ENCODE peak calls at places on chromosomes 4 and X, in six cellular contexts. U is neural progenitor cell; N is effector memory CD4-positive, alpha-beta T cell; E is neuronal stem cell; M is adipocyte; D is fibroblast of lung. H is an unnamed sample.

GRCh38 chrX:13843150-13843721 is 26.3 kb upstream of the GPM6B start:
- DNase-seq in M (no peak), D (no peak), E (no peak), N (no peak), U (no peak), H (no peak)

GRCh38 chr4:159384619-159385018 is 281.7 kb downstream of the RAPGEF2 start:
- DNase-seq in M (peak), E (no peak), D (no peak), U (no peak), N (no peak), H (no peak)

GRCh38 chrX:20140410-20140809 is 1.2 kb downstream of the EIF1AX start:
- DNase-seq in N (no peak), E (no peak), M (no peak), D (no peak), U (no peak), H (no peak)

GRCh38 chrX:106415276-106415895 is 196.4 kb upstream of the RADX start:
- DNase-seq in E (peak), N (no peak), U (peak), D (peak), M (peak), H (no peak)

GRCh38 chr4:132328761-132329160 is 820.3 kb upstream of the PCDH10 start:
- DNase-seq in N (no peak), E (no peak), U (no peak), D (no peak), M (peak), H (no peak)

GRCh38 chrX:45164021-45164621 is 36.6 kb downstream of the DIPK2B start:
- DNase-seq in M (peak), E (no peak), D (peak), U (no peak), N (no peak), H (no peak)

GRCh38 chrX:97547873-97548578 is 664.3 kb downstream of the RPA4 start:
- DNase-seq in D (peak), M (peak), E (no peak), N (no peak), U (no peak), H (no peak)

GRCh38 chr4:152659806-152660205 is 20.0 kb downstream of the TMEM154 start:
- DNase-seq in U (no peak), N (no peak), E (no peak), M (no peak), D (no peak), H (no peak)

GRCh38 chr4:143302526-143302925 is 34.1 kb upstream of the GAB1 start:
- DNase-seq in U (no peak), D (peak), E (no peak), N (no peak), M (peak), H (peak)

GRCh38 chr4:77194366-77194765 is 37.4 kb downstream of the CCNG2 start:
- DNase-seq in E (no peak), M (no peak), U (no peak), D (no peak), N (no peak), H (no peak)

GRCh38 chr4:33482773-33483172 is 2761.5 kb downstream of the ARAP2 start:
- DNase-seq in D (no peak), U (no peak), N (no peak), M (no peak), E (no peak), H (no peak)

GRCh38 chrX:136920001-136920400 is 39.5 kb upstream of the RBMX start:
- DNase-seq in N (no peak), E (no peak), U (no peak), M (no peak), D (no peak), H (no peak)

GRCh38 chr4:175622887-175623286 is 189.2 kb downstream of the GPM6A start:
- DNase-seq in D (peak), U (peak), E (no peak), M (no peak), N (no peak), H (no peak)

GRCh38 chr4:154517591-154517990 is 26.0 kb upstream of the DCHS2 start:
- DNase-seq in D (no peak), E (no peak), M (no peak), U (no peak), N (no peak), H (no peak)

GRCh38 chr4:147830987-147831386 is 99.1 kb downstream of the ARHGAP10 start:
- DNase-seq in M (peak), N (no peak), E (no peak), U (no peak), D (peak), H (no peak)

GRCh38 chr4:176886135-176886534 is 93.4 kb upstream of the VEGFC start:
- DNase-seq in E (no peak), D (no peak), M (no peak), U (no peak), N (no peak), H (no peak)

GRCh38 chrX:80812176-80812575 is 2.5 kb upstream of the BRWD3 start:
- DNase-seq in N (no peak), U (peak), M (peak), E (peak), D (peak), H (no peak)

GRCh38 chr4:186104895-186105720 is 604 bp downstream of the FAM149A start:
- DNase-seq in E (no peak), N (no peak), M (peak), D (no peak), U (peak), H (no peak)

GRCh38 chrX:397575-397974 is 10.9 kb upstream of the PPP2R3B start:
- DNase-seq in U (peak), N (no peak), M (peak), E (peak), D (peak), H (no peak)

GRCh38 chr4:26787461-26788340 is 72.9 kb upstream of the STIM2 start:
- DNase-seq in D (peak), U (peak), E (no peak), M (peak), N (no peak), H (no peak)

GRCh38 chr4:187547281-187547680 is 448.3 kb upstream of the ZFP42 start:
- DNase-seq in U (no peak), N (no peak), D (no peak), M (peak), E (no peak), H (no peak)

GRCh38 chr4:181687116-181687515 is 556.1 kb upstream of the TENM3 start:
- DNase-seq in E (no peak), U (no peak), D (peak), M (no peak), N (no peak), H (no peak)

GRCh38 chrX:1587161-1587560 is 4.2 kb upstream of the AKAP17A start:
- DNase-seq in D (no peak), U (no peak), M (no peak), N (no peak), E (no peak), H (no peak)

GRCh38 chr4:104749062-104749461 is 254.4 kb upstream of the CXXC4 start:
- DNase-seq in D (no peak), N (no peak), E (no peak), M (no peak), U (no peak), H (no peak)

GRCh38 chrX:115233497-115234219 is at the start of gene LRCH2:
- DNase-seq in M (peak), D (peak), U (peak), E (peak), N (no peak), H (no peak)

GRCh38 chrX:115174548-115174947 is 14.7 kb upstream of the RBMXL3 start:
- DNase-seq in E (no peak), N (no peak), U (no peak), D (peak), M (no peak), H (no peak)

GRCh38 chr4:22531226-22531625 is 15.4 kb upstream of the ADGRA3 start:
- DNase-seq in D (no peak), U (no peak), N (no peak), E (no peak), M (no peak), H (no peak)

GRCh38 chr4:76301068-76301774 is 5.3 kb upstream of the STBD1 start:
- DNase-seq in N (no peak), U (no peak), M (peak), D (peak), E (no peak), H (no peak)

GRCh38 chrX:24023972-24024664 is 2.9 kb downstream of the KLHL15 start:
- DNase-seq in D (no peak), E (no peak), U (peak), N (no peak), M (peak), H (no peak)

GRCh38 chrX:30904632-30905031 is 15.6 kb upstream of the TAB3 start:
- DNase-seq in D (no peak), E (no peak), N (no peak), U (no peak), M (peak), H (no peak)

GRCh38 chr4:38150021-38150671 is 189.9 kb downstream of the PTTG2 start:
- DNase-seq in M (no peak), D (peak), E (no peak), N (no peak), U (no peak), H (no peak)

GRCh38 chrX:7582191-7582590 is 260.8 kb upstream of the VCX start:
- DNase-seq in U (no peak), D (no peak), N (no peak), E (no peak), M (no peak), H (no peak)

GRCh38 chr4:41752081-41752836 is 3.7 kb upstream of the PHOX2B start:
- DNase-seq in D (no peak), E (no peak), U (no peak), N (no peak), M (no peak), H (no peak)
- H3K4me3 ChIP-seq in D (no peak), E (no peak), U (peak), N (no peak), M (no peak), H (no peak)

DNA sequence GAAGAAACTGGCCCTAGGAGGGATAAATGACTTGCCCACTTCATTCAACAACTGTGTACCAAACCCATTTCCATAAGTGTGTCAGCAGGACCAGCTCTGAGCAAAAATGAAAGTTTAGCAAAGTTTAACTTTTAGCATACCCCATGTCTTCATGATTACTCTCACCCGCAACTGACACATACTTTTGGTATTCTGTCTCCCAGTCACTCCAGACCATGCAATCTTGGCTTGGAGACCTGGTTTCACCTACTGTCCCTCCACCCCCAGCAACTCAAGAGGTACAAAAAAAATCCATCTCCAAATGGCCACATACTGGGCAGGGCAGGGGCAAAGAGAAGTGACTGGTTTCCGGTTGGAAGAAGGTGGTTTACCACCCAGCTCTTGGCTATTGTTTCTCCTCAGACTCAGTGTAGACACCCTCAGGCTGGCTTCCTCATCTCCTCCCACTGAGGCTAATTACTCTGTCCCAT is 79.8 kb downstream of the RLIM start:
- DNase-seq in D (peak), N (no peak), E (no peak), M (peak), U (no peak), H (no peak)
- H3K4me3 ChIP-seq in D (no peak), N (no peak), E (no peak), M (no peak), U (no peak), H (peak)

GRCh38 chr4:94758141-94758699 is 465 bp downstream of the BMPR1B start:
- DNase-seq in U (peak), N (no peak), E (peak), D (peak), M (peak), H (no peak)
- H3K4me3 ChIP-seq in U (peak), N (no peak), E (peak), D (peak), M (peak), H (peak)

GRCh38 chr4:8472166-8472688 is 31.6 kb downstream of the TRMT44 start:
- DNase-seq in N (no peak), U (no peak), M (no peak), E (no peak), D (no peak), H (no peak)
- H3K4me3 ChIP-seq in N (no peak), U (no peak), M (no peak), E (no peak), D (no peak), H (no peak)

GRCh38 chr4:138889216-138889615 is 126.4 kb upstream of the NOCT start:
- DNase-seq in N (no peak), M (no peak), E (no peak), D (no peak), U (no peak), H (no peak)

GRCh38 chr4:138893991-138894390 is 121.6 kb upstream of the NOCT start:
- DNase-seq in N (no peak), U (no peak), D (peak), M (no peak), E (no peak), H (no peak)

GRCh38 chr4:138892483-138893386 is 122.8 kb upstream of the NOCT start:
- DNase-seq in D (peak), M (peak), N (no peak), U (no peak), E (no peak), H (no peak)

GRCh38 chr4:138891610-138892009 is 124.0 kb upstream of the NOCT start:
- DNase-seq in N (no peak), D (peak), M (peak), E (no peak), U (no peak), H (peak)

DNA sequence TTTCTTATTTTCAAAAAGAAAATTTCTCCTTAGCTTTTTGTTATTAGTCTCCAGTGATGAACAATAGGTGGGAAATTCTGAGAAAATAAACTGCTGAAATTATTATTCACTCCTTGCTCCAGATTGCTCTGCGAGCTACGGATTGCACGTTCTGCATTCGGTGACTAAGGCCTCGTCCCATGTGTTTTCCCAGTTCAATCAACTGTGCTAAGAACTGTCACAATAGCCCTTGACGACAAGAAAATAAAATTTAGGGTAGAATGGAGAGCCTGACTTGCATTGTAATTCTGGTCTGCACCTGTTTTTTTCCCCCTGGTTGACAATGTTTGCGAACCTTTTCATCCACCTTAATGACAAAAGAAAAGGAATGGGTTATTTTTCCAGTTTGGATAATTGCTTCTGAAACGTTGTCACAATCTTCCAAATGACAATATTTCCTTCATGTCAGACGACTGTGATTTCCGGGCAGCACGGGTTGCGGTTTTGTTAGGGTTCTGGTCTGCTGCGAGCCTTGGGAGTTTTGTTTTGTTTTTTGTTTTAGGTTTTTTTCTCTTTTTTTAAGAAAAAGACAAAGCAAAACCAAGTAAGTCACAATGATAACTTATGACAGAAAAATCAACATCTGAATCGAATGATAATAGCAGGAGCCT is 124.5 kb upstream of the NOCT start:
- DNase-seq in M (no peak), E (no peak), U (no peak), D (no peak), N (no peak), H (no peak)
- H3K4me3 ChIP-seq in M (no peak), E (no peak), U (no peak), D (no peak), N (no peak), H (peak)

GRCh38 chr4:10096201-10096975 is 20.2 kb downstream of the WDR1 start:
- DNase-seq in M (peak), D (peak), U (no peak), E (no peak), N (peak), H (no peak)

GRCh38 chr4:10096976-10097330 is 19.6 kb downstream of the WDR1 start:
- DNase-seq in E (no peak), M (no peak), D (no peak), N (no peak), U (no peak), H (no peak)

GRCh38 chr4:10093801-10094552 is 22.6 kb downstream of the WDR1 start:
- DNase-seq in U (no peak), N (peak), E (no peak), M (peak), D (peak), H (peak)

GRCh38 chr4:10094841-10095240 is 21.8 kb downstream of the WDR1 start:
- DNase-seq in E (no peak), U (no peak), N (no peak), D (no peak), M (no peak), H (no peak)

DNA sequence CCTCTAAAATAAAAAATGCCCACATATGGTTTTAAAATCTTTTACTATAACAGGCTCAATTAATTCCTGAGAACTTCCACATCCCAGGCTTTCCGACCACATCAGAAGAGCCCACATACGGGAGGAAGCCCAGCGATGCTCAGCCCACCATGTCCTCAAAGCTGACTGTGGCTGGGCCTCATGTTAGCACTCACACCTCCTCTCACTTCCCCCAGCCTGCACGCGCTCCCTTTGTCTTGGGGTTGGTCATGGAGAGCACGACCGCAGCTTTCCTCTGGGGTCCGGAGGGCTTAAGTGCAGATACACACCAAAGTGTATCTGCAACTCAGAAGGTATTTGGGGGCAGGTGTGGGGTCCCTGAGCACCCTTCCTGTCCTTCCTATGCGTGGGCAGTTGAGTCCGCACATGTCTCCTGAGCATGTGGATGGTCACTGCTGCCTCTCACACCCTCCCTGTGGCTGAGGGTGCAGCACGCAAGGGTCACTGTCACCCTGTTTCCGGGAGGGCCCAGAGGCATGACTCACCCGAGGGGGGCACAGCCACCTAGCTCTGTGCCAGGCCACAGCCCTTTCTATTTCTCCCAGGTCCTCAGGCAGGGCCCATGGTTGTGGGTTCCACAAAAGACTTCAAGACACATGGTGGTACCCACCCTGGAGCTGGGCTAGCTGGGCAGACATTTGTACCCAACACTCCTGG is 21.2 kb downstream of the WDR1 start:
- DNase-seq in N (no peak), M (no peak), U (no peak), D (no peak), E (no peak), H (no peak)
- H3K4me3 ChIP-seq in N (no peak), M (peak), U (no peak), D (peak), E (no peak), H (no peak)

GRCh38 chrX:40176979-40177430 is 79.2 kb upstream of the BCOR start:
- DNase-seq in M (no peak), U (peak), N (no peak), E (no peak), D (peak), H (no peak)
- H3K4me3 ChIP-seq in M (peak), U (peak), N (no peak), E (peak), D (peak), H (no peak)

GRCh38 chrX:40176256-40176978 is 78.7 kb upstream of the BCOR start:
- DNase-seq in U (peak), N (peak), M (peak), D (peak), E (no peak), H (no peak)
- H3K4me3 ChIP-seq in U (peak), N (peak), M (peak), D (peak), E (peak), H (no peak)

H was measured in SK-N-MC.